ENCODE peak calls at places on chromosomes 16 and 17, in eight cellular contexts. Y, N, P, C, V, O, K and U are unnamed samples.

GRCh38 chr16:24721830-24722238 is 7.6 kb upstream of the TNRC6A start:
- DNase-seq in C (no peak), K (no peak), V (no peak), N (no peak), O (no peak), Y (no peak), P (no peak), U (no peak)

GRCh38 chr16:30354423-30355143 is 525 bp downstream of the CD2BP2 start:
- DNase-seq in C (no peak), N (peak), P (peak), Y (no peak), O (no peak), V (no peak), K (peak), U (no peak)

GRCh38 chr17:50514388-50514787 is 6.1 kb downstream of the MYCBPAP start:
- DNase-seq in P (no peak), V (no peak), Y (no peak), C (no peak), O (no peak), N (peak), K (no peak), U (no peak)

GRCh38 chr17:74873874-74874614 is 1.2 kb upstream of the FDXR start:
- DNase-seq in N (no peak), V (no peak), Y (no peak), K (no peak), O (no peak), P (peak), C (no peak), U (no peak)

GRCh38 chr16:14278749-14279148 is 207.6 kb downstream of the MRTFB start:
- DNase-seq in V (no peak), Y (no peak), K (no peak), N (no peak), O (no peak), P (no peak), C (no peak), U (no peak)

GRCh38 chr17:82257473-82257872 is 16.0 kb downstream of the CSNK1D start:
- DNase-seq in O (peak), Y (no peak), C (no peak), N (peak), K (no peak), P (peak), V (no peak), U (no peak)

GRCh38 chr16:58651965-58652348 is 22.3 kb upstream of the CNOT1 start:
- DNase-seq in V (no peak), O (no peak), N (no peak), K (peak), Y (no peak), P (no peak), C (peak), U (no peak)

GRCh38 chr16:69120096-69120664 is 12.2 kb downstream of the CHTF8 start:
- DNase-seq in C (no peak), P (no peak), V (no peak), K (no peak), N (peak), O (no peak), Y (no peak), U (no peak)

GRCh38 chr16:720507-720989 is 398 bp upstream of the ANTKMT start:
- DNase-seq in C (peak), O (peak), N (no peak), Y (peak), P (peak), V (peak), K (peak), U (no peak)

GRCh38 chr16:88476817-88477397 is 23.8 kb downstream of the ZFPM1 start:
- DNase-seq in N (no peak), Y (no peak), P (no peak), K (no peak), O (no peak), V (no peak), C (no peak), U (no peak)

GRCh38 chr16:30602595-30603277 is 7.5 kb downstream of the ZNF689 start:
- DNase-seq in K (peak), Y (no peak), O (no peak), C (no peak), P (no peak), N (no peak), V (no peak), U (peak)

GRCh38 chr16:60346256-60346655 is 1612.1 kb upstream of the GOT2 start:
- DNase-seq in C (no peak), P (no peak), V (no peak), K (no peak), Y (no peak), N (no peak), O (no peak), U (no peak)

GRCh38 chr16:50836121-50836541 is 94.2 kb downstream of the CYLD start:
- DNase-seq in K (no peak), P (no peak), V (no peak), Y (no peak), C (no peak), N (no peak), O (no peak), U (no peak)

GRCh38 chr16:66304151-66304550 is 62.3 kb upstream of the CDH5 start:
- DNase-seq in C (no peak), N (no peak), K (peak), V (no peak), P (no peak), O (no peak), Y (no peak), U (no peak)

GRCh38 chr16:67161595-67162058 is 1.9 kb downstream of the FBXL8 start:
- DNase-seq in V (no peak), K (no peak), Y (no peak), N (peak), P (no peak), C (no peak), O (no peak), U (no peak)

GRCh38 chr17:79866791-79867190 is 27.6 kb upstream of the CBX4 start:
- DNase-seq in C (no peak), K (no peak), N (no peak), Y (no peak), O (no peak), P (peak), V (no peak), U (no peak)

GRCh38 chr17:27520571-27521185 is 64.4 kb downstream of the KSR1 start:
- DNase-seq in O (peak), V (no peak), C (no peak), Y (no peak), N (no peak), P (no peak), K (no peak), U (no peak)

GRCh38 chr17:69729937-69730336 is 315.4 kb downstream of the MAP2K6 start:
- DNase-seq in N (no peak), K (no peak), C (peak), O (no peak), P (no peak), Y (no peak), V (no peak), U (no peak)

GRCh38 chr17:66354981-66355380 is 52.6 kb downstream of the PRKCA start:
- DNase-seq in N (no peak), P (no peak), K (peak), Y (no peak), C (peak), O (no peak), V (no peak), U (no peak)

GRCh38 chr16:27526169-27526568 is 23.5 kb downstream of the GTF3C1 start:
- DNase-seq in N (no peak), K (no peak), V (peak), C (no peak), P (peak), O (peak), Y (peak), U (no peak)

GRCh38 chr17:81574643-81574956 is 22.4 kb upstream of the FAAP100 start:
- DNase-seq in P (no peak), O (no peak), C (no peak), K (no peak), Y (no peak), V (no peak), N (no peak), U (no peak)

GRCh38 chr16:325375-326155 is 27.0 kb downstream of the AXIN1 start:
- DNase-seq in K (no peak), N (no peak), C (no peak), O (no peak), V (no peak), P (no peak), Y (no peak), U (no peak)

GRCh38 chr17:204427-205175 is 23.2 kb upstream of the DOC2B start:
- DNase-seq in N (no peak), O (no peak), K (no peak), Y (no peak), C (no peak), P (no peak), V (no peak), U (no peak)

GRCh38 chr17:76081295-76082210 is 2.6 kb downstream of the ZACN start:
- DNase-seq in N (peak), O (no peak), C (no peak), V (no peak), Y (no peak), P (peak), K (no peak), U (no peak)

GRCh38 chr17:81241648-81242420 is 2.7 kb downstream of the NDUFAF8 start:
- DNase-seq in V (peak), O (peak), N (no peak), Y (no peak), K (peak), P (peak), C (no peak), U (no peak)

GRCh38 chr16:73848993-73849392 is 447.6 kb upstream of the PSMD7 start:
- DNase-seq in N (no peak), O (no peak), P (no peak), Y (no peak), V (no peak), C (no peak), K (no peak), U (no peak)

GRCh38 chr17:13699261-13699660 is 97.5 kb upstream of the HS3ST3A1 start:
- DNase-seq in N (no peak), C (no peak), Y (no peak), K (no peak), O (no peak), P (no peak), V (no peak), U (no peak)

GRCh38 chr17:48578616-48579560 is 738 bp upstream of the HOXB4 start:
- DNase-seq in C (no peak), P (no peak), O (no peak), N (peak), K (peak), Y (no peak), V (no peak), U (no peak)

GRCh38 chr17:46910179-46910927 is 12.6 kb upstream of the GOSR2 start:
- DNase-seq in C (no peak), K (no peak), O (no peak), Y (no peak), N (no peak), V (no peak), P (no peak), U (no peak)

DNA sequence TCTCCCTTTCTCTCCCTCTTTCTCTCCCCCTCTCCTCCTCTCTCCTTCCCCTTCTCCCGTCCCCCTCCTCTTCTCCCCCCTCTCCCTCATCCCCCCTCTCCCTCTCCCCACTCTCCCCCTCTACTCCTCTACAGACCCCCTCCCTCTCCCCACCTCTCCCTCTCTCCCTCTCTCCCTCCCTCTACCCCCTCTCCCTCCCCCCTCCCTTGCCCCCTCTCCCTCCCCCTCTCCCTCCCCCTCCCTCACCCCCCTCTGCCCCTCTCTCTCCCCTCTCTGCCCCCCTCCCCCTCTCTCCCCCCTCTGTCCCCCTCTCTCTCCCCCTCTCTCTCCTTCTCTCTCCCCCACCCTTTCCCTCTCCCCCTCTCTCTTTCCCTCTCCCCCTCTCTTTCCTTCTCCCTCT is 352.9 kb downstream of the UTP18 start:
- DNase-seq in K (no peak), O (no peak), Y (no peak), P (no peak), V (no peak), C (no peak), N (no peak), U (no peak)
- TF ChIP-seq CTCF in K (no peak), O (no peak), Y (no peak), P (no peak), V (no peak), C (no peak), N (no peak), U (no peak)

GRCh38 chr16:2950773-2951172 is 13.3 kb upstream of the KREMEN2 start:
- DNase-seq in Y (no peak), P (no peak), V (no peak), C (no peak), K (no peak), O (no peak), N (no peak), U (no peak)
- TF ChIP-seq CTCF in Y (no peak), P (no peak), V (no peak), C (no peak), K (no peak), O (no peak), N (no peak), U (no peak)

GRCh38 chr17:15777717-15778116 is 45.6 kb downstream of the TBC1D26 start:
- DNase-seq in N (no peak), V (no peak), O (no peak), C (no peak), P (no peak), Y (no peak), K (no peak), U (no peak)

GRCh38 chr17:15779119-15779518 is 47.0 kb downstream of the TBC1D26 start:
- DNase-seq in O (no peak), K (no peak), N (no peak), P (no peak), V (no peak), C (no peak), Y (no peak), U (no peak)

GRCh38 chr17:15777297-15777696 is 45.2 kb downstream of the TBC1D26 start:
- DNase-seq in K (no peak), C (no peak), P (no peak), V (no peak), O (no peak), N (no peak), Y (no peak), U (no peak)

GRCh38 chr17:15780188-15780587 is 48.1 kb downstream of the TBC1D26 start:
- DNase-seq in P (no peak), O (no peak), N (no peak), K (no peak), V (no peak), C (no peak), Y (no peak), U (no peak)

GRCh38 chr17:15782809-15783208 is 50.7 kb downstream of the TBC1D26 start:
- DNase-seq in Y (peak), C (no peak), V (peak), P (no peak), O (peak), N (peak), K (peak), U (no peak)
- TF ChIP-seq CTCF in Y (no peak), C (no peak), V (no peak), P (no peak), O (no peak), N (no peak), K (no peak), U (no peak)

DNA sequence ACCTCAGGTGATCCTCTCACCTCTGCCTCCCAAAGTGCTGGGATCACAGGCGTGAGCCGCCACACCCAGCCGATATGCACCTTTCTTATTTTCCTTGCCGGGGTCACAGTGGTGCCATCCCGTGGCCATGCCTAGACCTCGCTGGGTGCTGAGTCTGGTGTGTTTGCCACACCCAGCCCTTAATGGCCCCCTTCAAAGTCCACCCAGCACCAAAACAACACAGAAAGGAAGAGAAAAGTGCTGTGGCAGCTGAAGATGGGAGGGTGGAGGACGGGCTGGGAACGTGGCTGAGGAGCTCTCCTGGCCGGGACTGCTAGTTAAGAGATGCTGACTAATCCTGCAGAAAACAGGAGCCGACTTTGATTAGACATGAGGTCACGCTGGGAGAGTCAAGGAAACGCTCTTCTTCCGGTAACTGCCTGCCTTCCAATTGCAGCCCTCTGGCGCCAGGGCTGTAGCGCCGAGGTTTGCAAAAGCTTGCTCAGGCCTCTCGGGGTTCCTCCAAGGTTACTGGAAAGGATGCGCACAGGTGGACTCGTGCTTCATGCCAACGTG is 10.9 kb downstream of the SLC43A2 start:
- DNase-seq in Y (no peak), C (no peak), P (no peak), O (peak), K (peak), N (peak), V (peak), U (no peak)
- TF ChIP-seq CTCF in Y (no peak), C (no peak), P (no peak), O (no peak), K (no peak), N (peak), V (no peak), U (no peak)

GRCh38 chr17:43697937-43698336 is 36.2 kb upstream of the MEOX1 start:
- DNase-seq in C (no peak), V (no peak), P (no peak), Y (no peak), K (no peak), O (no peak), N (no peak), U (no peak)

GRCh38 chr17:43698678-43699437 is 37.1 kb upstream of the MEOX1 start:
- DNase-seq in C (no peak), Y (no peak), K (peak), O (no peak), N (no peak), P (no peak), V (no peak), U (no peak)

GRCh38 chr17:43696891-43697290 is 35.2 kb upstream of the MEOX1 start:
- DNase-seq in Y (no peak), P (no peak), C (no peak), N (no peak), V (no peak), O (no peak), K (no peak), U (no peak)

GRCh38 chr17:43694081-43694870 is 32.6 kb upstream of the MEOX1 start:
- DNase-seq in Y (peak), N (peak), O (peak), C (peak), K (peak), P (peak), V (peak), U (peak)

DNA sequence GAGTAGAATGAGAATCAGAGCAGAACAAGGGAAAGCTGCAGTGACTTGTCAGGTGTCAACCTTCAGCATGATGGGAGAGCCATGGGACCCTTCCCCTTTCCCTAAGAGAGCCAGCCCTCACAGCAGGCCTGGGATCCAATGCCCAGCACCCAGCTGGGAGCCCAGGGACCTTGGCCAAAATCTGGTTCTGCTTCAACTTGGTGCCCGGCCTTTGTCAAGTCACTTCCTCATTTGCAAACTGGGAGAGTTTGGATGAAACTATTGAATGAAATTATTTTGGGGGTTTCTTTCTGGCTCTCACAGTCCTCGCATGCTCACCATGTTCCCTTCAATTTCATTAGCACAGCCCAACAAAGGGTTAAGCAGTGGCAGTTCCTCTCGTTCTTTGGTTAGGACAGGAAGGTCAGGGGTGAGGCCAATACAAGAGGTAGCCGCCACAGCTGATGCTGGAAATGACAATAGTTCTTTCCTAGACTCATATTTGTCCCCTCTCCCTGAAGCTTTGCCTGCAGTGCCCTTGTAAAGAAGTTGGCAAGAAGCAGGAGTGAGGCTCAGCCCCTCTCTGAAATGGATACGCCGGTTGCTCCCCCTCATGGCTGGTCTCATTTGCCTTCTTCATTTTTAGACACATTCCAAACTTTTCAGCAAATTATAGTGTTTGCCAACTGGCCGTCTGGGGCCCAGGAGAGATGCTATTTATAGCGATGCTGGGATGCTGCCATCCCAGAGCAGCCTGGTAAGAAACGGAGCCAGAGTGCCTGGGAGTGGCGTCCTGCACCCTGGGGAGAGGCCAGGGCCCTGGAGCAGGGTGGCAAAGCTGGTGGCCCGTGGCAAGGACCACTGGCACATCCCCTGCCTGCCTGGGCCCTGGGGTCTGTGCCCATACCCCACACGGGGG is 34.5 kb upstream of the MEOX1 start:
- DNase-seq in K (peak), N (no peak), P (no peak), Y (peak), C (peak), O (peak), V (peak), U (no peak)
- TF ChIP-seq CTCF in K (peak), N (no peak), P (no peak), Y (no peak), C (no peak), O (no peak), V (no peak), U (no peak)

DNA sequence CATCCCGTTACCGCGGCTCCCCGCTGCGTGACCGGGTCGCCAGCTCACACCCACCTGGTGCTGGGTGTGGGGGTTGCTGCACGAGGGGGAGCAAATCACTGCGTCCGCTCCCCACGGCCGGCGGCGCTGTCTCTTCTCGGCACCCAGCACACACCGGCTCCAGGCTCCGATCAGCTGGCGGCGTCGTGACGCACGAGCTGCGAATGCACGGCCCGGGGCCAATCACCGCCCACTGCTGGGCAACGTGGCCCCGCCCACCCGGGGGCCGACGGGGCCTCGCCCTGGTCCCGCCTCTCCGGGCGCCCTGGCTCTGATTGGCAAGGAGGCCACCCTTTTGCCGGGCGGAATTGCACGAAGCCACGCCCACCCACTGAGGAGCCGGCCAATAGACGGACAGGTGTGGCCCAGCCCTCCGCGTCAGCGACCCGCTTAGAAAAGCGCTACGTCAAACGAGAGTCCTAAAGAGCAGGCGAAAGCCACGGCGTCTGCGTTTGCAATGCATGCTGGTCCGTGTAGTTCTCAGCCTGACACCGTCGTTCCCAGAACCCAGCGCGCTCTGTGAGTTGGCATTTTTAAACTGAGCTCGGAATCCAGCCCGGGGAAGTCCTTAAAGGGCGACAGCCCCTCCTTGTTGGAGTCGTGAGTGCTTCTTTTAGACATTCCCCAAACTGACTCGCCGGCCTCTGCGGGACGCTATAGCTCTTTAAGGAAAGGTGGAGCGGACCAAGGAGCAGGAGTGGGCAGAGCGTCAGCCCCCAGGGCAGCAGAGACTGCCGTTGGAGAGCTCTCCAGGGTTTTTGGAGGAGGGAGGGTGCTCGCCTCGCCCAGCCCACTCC is 6.1 kb upstream of the TLCD2 start:
- DNase-seq in C (peak), P (peak), Y (peak), V (peak), K (peak), O (peak), N (peak), U (peak)
- TF ChIP-seq CTCF in C (peak), P (peak), Y (no peak), V (no peak), K (peak), O (no peak), N (no peak), U (no peak)